ENCODE peak calls at places on chromosomes 7 and 10, in ten cellular contexts. E is upper lobe of right lung; V is gastrocnemius medialis; B is activated CD8-positive, alpha-beta T cell treated with anti-CD3 and anti-CD28 coated beads for 36 hours; C is IMR-90; W is omental fat pad; G is CD4-positive, alpha-beta T cell; Q is right lobe of liver; Y is A549; Z is lower lobe of right lung. P is an unnamed sample.

GRCh38 chr7:51289608-51290370 is 26.8 kb downstream of the COBL start:
- ATAC-seq in Z (peak; percentile 18), Y (no peak), W (no peak), B (no peak), V (peak; percentile 31), E (no peak), G (no peak), C (no peak), Q (no peak), P (no peak)

GRCh38 chr10:69338547-69339450 is 60.5 kb downstream of the HK1 start:
- ATAC-seq in V (peak; percentile 21), G (no peak), Y (peak; percentile 20), E (no peak), Q (no peak), B (no peak), C (no peak), Z (no peak), W (no peak), P (no peak)

GRCh38 chr7:123401295-123401694 is 133.1 kb downstream of the IQUB start:
- ATAC-seq in W (no peak), Y (no peak), V (no peak), B (no peak), Z (no peak), Q (no peak), E (no peak), G (no peak), C (no peak), P (no peak)

GRCh38 chr7:133746847-133747246 is 380.3 kb upstream of the LRGUK start:
- ATAC-seq in W (no peak), C (no peak), E (peak; percentile 57), Y (no peak), Q (no peak), B (no peak), G (no peak), V (no peak), Z (peak; percentile 83), P (no peak)

GRCh38 chr7:134831862-134832261 is 52.4 kb downstream of the CALD1 start:
- ATAC-seq in W (no peak), B (no peak), E (peak; percentile 45), G (no peak), Y (no peak), V (no peak), C (no peak), Q (no peak), Z (no peak), P (peak; percentile 30)

GRCh38 chr10:67033878-67034277 is 108.0 kb downstream of the LRRTM3 start:
- ATAC-seq in V (no peak), B (no peak), Q (no peak), C (no peak), Y (no peak), W (no peak), G (no peak), E (no peak), Z (no peak), P (no peak)

GRCh38 chr7:24943096-24943948 is 36.7 kb downstream of the OSBPL3 start:
- ATAC-seq in B (no peak), Z (no peak), E (no peak), V (no peak), W (no peak), Q (no peak), G (no peak), Y (no peak), C (no peak), P (no peak)

GRCh38 chr10:70549351-70549961 is 53.1 kb downstream of the PRF1 start:
- ATAC-seq in Z (no peak), Q (peak; percentile 11), G (no peak), E (no peak), W (no peak), Y (peak; percentile 40), B (peak; percentile 32), V (peak; percentile 13), C (no peak), P (no peak)

GRCh38 chr10:97081621-97082235 is 104.0 kb downstream of the SLIT1 start:
- ATAC-seq in E (peak; percentile 80), Q (peak; percentile 70), W (no peak), B (peak; percentile 74), G (no peak), V (no peak), C (peak; percentile 82), Z (peak; percentile 65), Y (peak; percentile 72), P (no peak)

GRCh38 chr7:20744913-20745587 is 41.6 kb downstream of the SP8 start:
- ATAC-seq in V (no peak), Z (no peak), C (no peak), E (no peak), G (no peak), B (no peak), Q (no peak), Y (peak; percentile 47), W (no peak), P (no peak)

GRCh38 chr7:41942468-41943097 is 239.7 kb upstream of the INHBA start:
- ATAC-seq in Z (peak; percentile 21), E (no peak), Q (peak; percentile 84), G (no peak), B (no peak), W (peak; percentile 31), V (no peak), Y (peak; percentile 32), C (peak; percentile 66), P (peak; percentile 37)

GRCh38 chr7:94908204-94909022 is 1.0 kb downstream of the PPP1R9A start:
- ATAC-seq in E (peak; percentile 70), Q (peak; percentile 55), C (no peak), Y (peak; percentile 73), V (peak; percentile 67), Z (peak; percentile 74), G (no peak), B (no peak), W (peak; percentile 30), P (peak; percentile 34)

GRCh38 chr7:28623863-28624262 is 211.5 kb downstream of the CREB5 start:
- ATAC-seq in V (no peak), Q (peak; percentile 67), B (no peak), G (no peak), W (no peak), C (no peak), Z (no peak), E (no peak), Y (no peak), P (no peak)
- TF ChIP-seq CTCF in V (no peak), Q (peak; percentile 44), B (peak; percentile 8), G (no peak), W (no peak), C (no peak), Z (no peak), E (peak; percentile 13), Y (peak; percentile 54), P (no peak)

GRCh38 chr7:98678215-98678614 is 61.1 kb downstream of the NPTX2 start:
- ATAC-seq in V (no peak), W (no peak), Q (no peak), B (no peak), Z (no peak), C (no peak), E (no peak), Y (no peak), G (no peak), P (no peak)
- TF ChIP-seq CTCF in V (no peak), W (no peak), Q (no peak), B (no peak), Z (no peak), C (no peak), E (no peak), Y (no peak), G (no peak), P (no peak)

DNA sequence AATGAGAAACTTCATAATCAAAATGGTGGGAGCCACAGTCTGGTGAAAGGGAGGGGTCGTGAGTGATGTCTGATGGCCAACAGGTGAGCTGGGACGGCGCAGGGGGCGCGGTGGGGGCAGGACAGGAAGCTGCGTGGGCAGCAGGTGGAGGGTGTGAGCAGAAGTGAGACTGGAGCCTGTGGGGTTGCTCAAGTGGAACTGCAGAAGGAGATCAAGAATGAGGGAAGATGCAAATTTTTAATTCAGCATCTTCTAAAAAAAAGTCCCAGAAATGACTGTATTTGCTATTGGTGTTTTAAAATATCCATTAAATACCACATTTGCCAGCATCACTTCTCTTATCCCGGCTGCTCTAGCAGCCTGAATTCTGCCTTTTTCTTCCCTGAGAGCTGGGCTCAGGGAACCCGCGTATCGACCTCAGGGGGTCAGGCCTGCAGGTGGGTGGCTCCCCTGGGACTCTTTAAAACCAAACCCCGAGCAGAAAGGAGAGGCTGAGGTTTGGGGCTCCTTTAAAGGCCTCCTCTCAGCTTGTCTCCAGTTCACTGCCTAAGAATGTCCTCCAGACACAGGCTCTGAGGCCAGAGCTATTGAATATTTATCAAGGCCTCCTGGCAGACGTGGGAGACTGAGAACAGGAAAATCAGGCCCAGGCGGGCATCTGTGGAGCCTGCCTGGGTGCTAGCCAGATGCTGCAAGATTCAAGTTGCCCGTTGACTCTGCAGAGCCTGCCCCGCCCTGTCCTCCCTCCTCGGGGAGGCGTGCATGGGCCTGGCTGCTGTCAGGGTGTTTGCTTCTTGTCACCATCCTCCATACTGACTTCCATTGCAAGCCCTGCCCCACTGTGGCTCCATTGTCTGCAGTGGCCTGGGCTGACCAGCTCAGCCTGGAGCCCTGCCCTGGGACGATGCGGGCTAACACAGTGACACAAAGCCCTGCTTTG is 53.9 kb downstream of the SYPL1 start:
- ATAC-seq in E (peak; percentile 81), Z (peak; percentile 67), Q (no peak), W (no peak), B (peak; percentile 31), Y (no peak), G (no peak), C (no peak), V (no peak), P (peak; percentile 61)
- TF ChIP-seq CTCF in E (no peak), Z (no peak), Q (no peak), W (no peak), B (no peak), Y (no peak), G (no peak), C (no peak), V (no peak), P (no peak)

DNA sequence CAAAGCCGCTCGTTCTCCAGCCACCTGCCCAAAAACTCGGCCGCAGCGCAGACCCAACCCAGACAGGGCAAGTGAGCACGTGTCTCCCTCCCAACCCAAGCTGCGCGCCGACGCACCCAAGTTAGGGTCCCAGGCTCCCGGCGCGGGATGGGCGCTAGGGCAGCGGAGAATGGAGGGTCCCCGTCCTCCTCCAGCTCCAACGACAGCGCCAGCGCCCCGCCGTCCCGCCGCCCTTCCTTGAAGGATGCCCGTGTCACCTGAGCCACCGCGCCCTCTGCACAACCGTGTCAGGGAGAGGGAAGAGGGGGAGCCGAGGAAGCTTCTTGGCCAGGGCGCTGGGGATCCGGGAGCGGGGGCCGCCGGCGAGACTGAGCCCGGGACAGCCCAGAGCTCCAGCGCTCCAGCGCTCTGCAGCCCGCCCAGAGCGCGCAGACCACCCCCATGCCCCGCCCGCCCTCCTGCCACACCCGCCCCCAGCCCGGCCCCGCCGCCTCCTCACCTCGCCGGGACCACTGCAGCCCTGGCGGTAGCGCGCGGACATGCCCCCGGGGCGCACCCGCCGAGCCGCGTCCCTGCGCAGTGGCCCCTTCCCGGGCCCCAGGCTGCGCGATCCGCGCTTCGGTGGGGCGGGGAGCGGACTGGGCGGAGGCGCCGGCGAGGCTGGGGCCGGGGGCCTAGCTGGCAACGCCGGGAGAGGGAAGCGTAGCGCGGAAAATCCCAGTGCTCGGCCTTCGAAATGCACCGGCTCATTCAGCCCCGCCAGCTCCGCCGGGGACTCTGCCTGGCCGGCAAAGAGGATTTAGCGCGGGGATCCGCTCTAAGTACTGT is at the start of gene SLC16A12:
- ATAC-seq in Z (peak; percentile 84), Y (peak; percentile 68), Q (peak; percentile 41), B (peak; percentile 30), E (peak; percentile 76), C (peak; percentile 78), W (peak; percentile 54), V (no peak), G (no peak), P (peak; percentile 50)
- TF ChIP-seq CTCF in Z (no peak), Y (no peak), Q (no peak), B (no peak), E (no peak), C (peak; percentile 1), W (no peak), V (no peak), G (no peak), P (no peak)

GRCh38 chr7:130942211-130942964 is 208.4 kb upstream of the KLF14 start:
- ATAC-seq in W (peak; percentile 30), G (no peak), Z (peak; percentile 67), C (no peak), E (peak; percentile 59), Q (peak; percentile 70), B (no peak), Y (peak; percentile 47), V (peak; percentile 73), P (peak; percentile 57)
- TF ChIP-seq CTCF in W (no peak), G (no peak), Z (no peak), C (no peak), E (no peak), Q (no peak), B (no peak), Y (no peak), V (no peak), P (no peak)

P was measured in gastroesophageal sphincter.